ENCODE peak calls at places on chromosome 13, in nine cellular contexts. W is K562, H is HCT116, P is IMR-90, M is GM23248, R is fibroblast of lung, T is PC-9, F is PC-3, N is mammary epithelial cell. E is an unnamed sample.

GRCh38 chr13:50127017-50127725 is 111.9 kb downstream of the KCNRG start:
- DNase-seq in W (no peak), M (peak; percentile 69), P (peak; percentile 50), T (no peak), N (no peak), H (no peak), F (no peak), R (peak; percentile 69), E (peak; percentile 88)

GRCh38 chr13:101930331-101930730 is 471.5 kb downstream of the FGF14 start:
- DNase-seq in N (no peak), H (no peak), R (no peak), P (peak; percentile 12), M (no peak), W (no peak), F (no peak), T (no peak), E (no peak)

GRCh38 chr13:111179908-111180756 is 65.0 kb downstream of the ARHGEF7 start:
- DNase-seq in F (no peak), R (no peak), P (no peak), H (no peak), N (no peak), W (no peak), T (no peak), M (no peak), E (no peak)

GRCh38 chr13:50387124-50387581 is 371.9 kb downstream of the KCNRG start:
- DNase-seq in N (no peak), P (peak; percentile 42), W (peak; percentile 23), T (peak; percentile 45), F (peak; percentile 9), H (no peak), M (peak; percentile 47), R (peak; percentile 44), E (peak; percentile 78)

GRCh38 chr13:98462241-98462882 is 114.5 kb downstream of the STK24 start:
- DNase-seq in F (no peak), P (no peak), N (no peak), R (no peak), W (no peak), T (no peak), H (no peak), M (no peak), E (peak; percentile 64)

GRCh38 chr13:77386880-77387606 is 60.1 kb upstream of the MYCBP2 start:
- DNase-seq in F (peak; percentile 76), M (peak; percentile 84), W (no peak), P (peak; percentile 33), T (no peak), H (no peak), R (peak; percentile 43), N (no peak), E (peak; percentile 34)

GRCh38 chr13:79398915-79399314 is 7.1 kb downstream of the RBM26 start:
- DNase-seq in H (no peak), N (peak; percentile 64), R (peak; percentile 10), P (peak; percentile 55), T (no peak), F (peak; percentile 33), M (peak; percentile 44), W (no peak), E (no peak)

GRCh38 chr13:45162821-45163220 is 38.0 kb downstream of the KCTD4 start:
- DNase-seq in N (peak; percentile 87), F (peak; percentile 92), P (peak; percentile 95), R (peak; percentile 91), M (peak; percentile 93), H (peak; percentile 76), T (no peak), W (no peak), E (peak; percentile 84)

GRCh38 chr13:56314755-56315154 is 826.0 kb upstream of the PRR20A start:
- DNase-seq in M (no peak), N (no peak), R (no peak), P (no peak), H (no peak), T (no peak), F (no peak), W (no peak), E (no peak)

GRCh38 chr13:37173214-37173613 is 67.8 kb upstream of the CSNK1A1L start:
- DNase-seq in M (peak; percentile 89), R (peak; percentile 78), T (no peak), F (no peak), H (no peak), P (peak; percentile 89), W (no peak), N (no peak), E (no peak)

GRCh38 chr13:108463365-108463764 is 166.0 kb upstream of the MYO16 start:
- DNase-seq in W (no peak), M (peak; percentile 64), N (peak; percentile 82), H (no peak), T (no peak), R (peak; percentile 86), F (peak; percentile 61), P (peak; percentile 94), E (peak; percentile 13)

GRCh38 chr13:66037096-66037495 is 1193.0 kb downstream of the PCDH9 start:
- DNase-seq in R (no peak), W (no peak), F (no peak), M (no peak), H (no peak), P (no peak), T (no peak), N (no peak), E (no peak)

GRCh38 chr13:44199627-44200207 is 173.9 kb upstream of the SERP2 start:
- DNase-seq in W (no peak), H (no peak), N (no peak), T (no peak), M (no peak), P (no peak), R (peak; percentile 66), F (peak; percentile 29), E (no peak)

GRCh38 chr13:28117689-28118377 is 17.5 kb upstream of the FLT3 start:
- DNase-seq in P (no peak), N (no peak), W (no peak), F (peak; percentile 37), H (no peak), T (no peak), M (no peak), R (peak; percentile 10), E (no peak)

GRCh38 chr13:31409678-31410356 is 210.0 kb downstream of the B3GLCT start:
- DNase-seq in N (peak; percentile 3), P (no peak), T (no peak), R (no peak), M (peak; percentile 53), W (no peak), F (peak; percentile 11), H (no peak), E (peak; percentile 4)

GRCh38 chr13:51829236-51829899 is 15.6 kb downstream of the TMEM272 start:
- DNase-seq in N (no peak), T (no peak), H (no peak), F (no peak), P (no peak), R (no peak), M (no peak), W (no peak), E (no peak)
- H3K4me2 ChIP-seq in N (no peak overlapping the region), T (no peak overlapping the region), H (no peak overlapping the region), F (no peak overlapping the region), P (no peak overlapping the region), R (no peak overlapping the region), M (no peak overlapping the region), W (no peak overlapping the region), E (no peak overlapping the region)

DNA sequence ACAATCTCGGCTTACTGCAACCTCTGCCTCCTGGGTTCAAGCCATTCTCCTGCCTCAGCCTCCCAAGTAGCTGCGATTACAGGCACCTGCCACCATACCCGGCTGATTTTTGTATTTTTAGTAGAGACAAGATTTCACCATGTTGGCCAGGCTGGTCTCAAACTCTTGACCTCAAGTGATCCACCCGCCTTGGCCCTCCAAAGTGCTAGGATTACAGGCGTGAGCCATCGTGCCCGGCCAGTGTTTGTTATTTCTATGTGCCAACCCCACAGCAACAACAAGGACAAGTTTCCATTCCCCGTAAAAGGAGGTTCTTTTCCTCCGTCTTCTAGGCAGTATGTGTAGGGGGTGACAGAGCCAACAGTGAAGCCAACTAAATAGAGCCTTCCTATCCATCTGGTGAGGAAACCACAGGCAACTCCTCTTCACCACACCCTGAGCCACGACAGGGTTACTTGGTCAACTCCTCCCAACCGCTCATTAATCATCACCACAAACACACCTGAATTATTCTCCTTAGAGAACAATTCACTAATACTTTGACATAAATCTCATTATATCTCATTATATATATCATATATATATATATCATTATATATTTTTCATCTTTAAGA is 25.5 kb downstream of the FOXO1 start:
- DNase-seq in W (no peak), R (no peak), F (peak; percentile 37), T (no peak), H (no peak), N (peak; percentile 82), P (no peak), M (no peak), E (no peak)
- H4K20me1 ChIP-seq in W (no peaks in the 10 kb centered on the region), R (no peaks in the 10 kb centered on the region), F (no peaks in the 10 kb centered on the region), T (no peaks in the 10 kb centered on the region), H (no peaks in the 10 kb centered on the region), N (no peaks in the 10 kb centered on the region), P (no peaks in the 10 kb centered on the region), M (no peaks in the 10 kb centered on the region), E (peaks cover 12% of the 10 kb centered on the region)

GRCh38 chr13:25171170-25171516 is 945 bp downstream of the AMER2 start:
- DNase-seq in F (no peak), M (peak; percentile 5), N (no peak), W (no peak), T (no peak), R (no peak), H (no peak), P (no peak), E (no peak)
- H3K4me2 ChIP-seq in F (no peak overlapping the region), M (peak overlapping the region; percentile 58), N (peak overlapping the region; percentile 88), W (no peak overlapping the region), T (no peak overlapping the region), R (no peak overlapping the region), H (no peak overlapping the region), P (peak overlapping the region; percentile 55), E (peak overlapping the region; percentile 30)

GRCh38 chr13:21048901-21049655 is 12.3 kb downstream of the LATS2 start:
- DNase-seq in H (no peak), W (no peak), R (no peak), F (no peak), P (no peak), T (no peak), M (no peak), N (no peak), E (no peak)

GRCh38 chr13:21047591-21048282 is 13.6 kb downstream of the LATS2 start:
- DNase-seq in M (no peak), H (no peak), W (no peak), T (no peak), R (no peak), F (no peak), P (no peak), N (no peak), E (no peak)

GRCh38 chr13:21045101-21045500 is 16.3 kb downstream of the LATS2 start:
- DNase-seq in W (no peak), P (no peak), T (no peak), N (no peak), R (no peak), M (no peak), F (no peak), H (no peak), E (no peak)

GRCh38 chr13:21046203-21046602 is 15.2 kb downstream of the LATS2 start:
- DNase-seq in N (no peak), T (no peak), M (no peak), F (no peak), W (no peak), R (no peak), P (no peak), H (no peak), E (no peak)

DNA sequence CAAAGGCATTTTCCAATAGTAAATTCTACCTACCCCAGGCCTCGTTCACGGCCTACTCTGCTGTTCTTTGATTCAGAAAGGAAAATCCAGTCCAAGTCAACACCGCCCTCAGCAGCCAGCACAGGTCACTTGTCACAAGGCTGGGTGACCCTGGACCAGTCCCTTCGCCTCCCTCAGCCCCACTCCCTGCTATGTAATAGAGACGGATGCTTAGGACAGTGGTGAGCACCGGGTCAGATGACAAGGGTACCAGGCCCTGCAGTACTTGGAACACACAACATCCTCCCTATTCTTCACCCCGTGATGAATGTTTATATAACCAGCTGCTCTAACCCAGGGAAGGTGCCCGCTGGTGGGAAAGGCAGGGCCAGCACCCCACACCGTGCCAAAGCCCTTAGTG is 14.3 kb downstream of the LATS2 start:
- DNase-seq in W (no peak), T (no peak), F (no peak), P (no peak), H (no peak), M (no peak), R (no peak), N (no peak), E (no peak)
- H4K20me1 ChIP-seq in W (peaks cover 4% of the 10 kb centered on the region), T (peaks cover 10% of the 10 kb centered on the region), F (peaks cover 6% of the 10 kb centered on the region), P (peaks cover 98% of the 10 kb centered on the region), H (no peaks in the 10 kb centered on the region), M (peaks cover 60% of the 10 kb centered on the region), R (peaks cover 5% of the 10 kb centered on the region), N (no peaks in the 10 kb centered on the region), E (peaks cover 91% of the 10 kb centered on the region)

E was measured in osteoblast.